ENCODE peak calls at places on chromosomes 5 and 9, in ten cellular contexts. K is NCI-H1417; Z is naive thymus-derived CD8-positive, alpha-beta T cell; A is stimulated activated CD4-positive, alpha-beta T cell treated with anti-CD3 and anti-CD28 coated beads, Interleukin-4, amount 100 ng/mL, for 48 hours; O is HepG2; V is GM06990; X is NCI-H1048; D is left lobe of liver; Q is activated CD8-positive, alpha-beta memory T cell treated with anti-CD3 and anti-CD28 coated beads for 24 hours; W is cardiac muscle cell. R is an unnamed sample.
A peak's percentile ranks its signal among the peaks of the same experiment; 100 is the strongest.

GRCh38 chr9:135992486-135993408 is 31.6 kb upstream of the UBAC1 start:
- DNase-seq in K (peak; percentile 49), Z (no peak), A (no peak), O (peak; percentile 81), V (peak; percentile 53), X (no peak), D (peak; percentile 82), Q (peak; percentile 76), W (peak; percentile 95), R (peak; percentile 83)

GRCh38 chr9:98118640-98119601 is at the start of gene TRIM14:
- DNase-seq in K (peak; percentile 10), Z (no peak), A (peak; percentile 60), O (peak; percentile 69), V (peak; percentile 81), X (peak; percentile 64), D (peak; percentile 81), Q (peak; percentile 87), W (peak; percentile 72), R (peak; percentile 41)

GRCh38 chr5:57412010-57412409 is 70.6 kb downstream of the ACTBL2 start:
- DNase-seq in K (no peak), Z (no peak), A (no peak), O (no peak), V (no peak), X (no peak), D (no peak), Q (no peak), W (peak; percentile 92), R (no peak)

GRCh38 chr5:5883562-5883961 is 461.1 kb downstream of the ICE1 start:
- DNase-seq in K (no peak), Z (no peak), A (no peak), O (no peak), V (no peak), X (no peak), D (no peak), Q (no peak), W (no peak), R (no peak)

GRCh38 chr5:146533260-146533857 is 17.4 kb upstream of the GPR151 start:
- DNase-seq in K (peak; percentile 74), Z (peak; percentile 84), A (peak; percentile 66), O (peak; percentile 66), V (peak; percentile 35), X (peak; percentile 29), D (peak; percentile 71), Q (peak; percentile 86), W (peak; percentile 70), R (peak; percentile 83)

GRCh38 chr9:136525841-136526499 is 19.9 kb downstream of the NOTCH1 start:
- DNase-seq in K (peak; percentile 15), Z (no peak), A (no peak), O (peak; percentile 68), V (no peak), X (no peak), D (no peak), Q (no peak), W (no peak), R (peak; percentile 59)

GRCh38 chr5:38695021-38695961 is 138.8 kb upstream of the LIFR start:
- DNase-seq in K (no peak), Z (no peak), A (no peak), O (no peak), V (no peak), X (no peak), D (no peak), Q (no peak), W (peak; percentile 57), R (peak; percentile 37)

GRCh38 chr5:95237324-95237723 is 47.6 kb downstream of the MCTP1 start:
- DNase-seq in K (no peak), Z (no peak), A (no peak), O (no peak), V (no peak), X (no peak), D (no peak), Q (no peak), W (no peak), R (no peak)

GRCh38 chr9:93007529-93008058 is 50.9 kb upstream of the SUSD3 start:
- DNase-seq in K (no peak), Z (no peak), A (no peak), O (no peak), V (no peak), X (no peak), D (peak; percentile 41), Q (peak; percentile 35), W (no peak), R (peak; percentile 22)

GRCh38 chr5:149823350-149823749 is 93.2 kb downstream of the PPARGC1B start:
- DNase-seq in K (no peak), Z (no peak), A (no peak), O (no peak), V (no peak), X (no peak), D (no peak), Q (no peak), W (no peak), R (no peak)

GRCh38 chr9:114357911-114358328 is 28.3 kb downstream of the ORM2 start:
- DNase-seq in K (no peak), Z (no peak), A (no peak), O (no peak), V (no peak), X (no peak), D (no peak), Q (no peak), W (no peak), R (no peak)

GRCh38 chr9:77999231-77999631 is 32.4 kb downstream of the GNAQ start:
- DNase-seq in K (no peak), Z (no peak), A (no peak), O (no peak), V (no peak), X (no peak), D (no peak), Q (no peak), W (peak; percentile 19), R (no peak)

GRCh38 chr9:36637491-36638270 is 65.0 kb downstream of the MELK start:
- DNase-seq in K (no peak), Z (no peak), A (no peak), O (no peak), V (no peak), X (no peak), D (no peak), Q (no peak), W (peak; percentile 36), R (no peak)

GRCh38 chr5:80989883-80990282 is 29.7 kb downstream of the RASGRF2 start:
- DNase-seq in K (no peak), Z (no peak), A (no peak), O (no peak), V (no peak), X (no peak), D (no peak), Q (no peak), W (no peak), R (no peak)

GRCh38 chr5:61999371-61999770 is 306.6 kb upstream of the KIF2A start:
- DNase-seq in K (no peak), Z (no peak), A (no peak), O (no peak), V (no peak), X (no peak), D (no peak), Q (no peak), W (no peak), R (no peak)

GRCh38 chr5:79581535-79581934 is 30.7 kb upstream of the TENT2 start:
- DNase-seq in K (no peak), Z (no peak), A (no peak), O (peak; percentile 96), V (no peak), X (no peak), D (no peak), Q (no peak), W (no peak), R (no peak)

GRCh38 chr5:111530298-111530740 is 18.0 kb upstream of the STARD4 start:
- DNase-seq in K (no peak), Z (peak; percentile 91), A (peak; percentile 70), O (peak; percentile 15), V (peak; percentile 36), X (no peak), D (peak; percentile 57), Q (peak; percentile 86), W (peak; percentile 93), R (peak; percentile 60)

GRCh38 chr5:151825445-151825844 is 53.7 kb downstream of the G3BP1 start:
- DNase-seq in K (peak; percentile 82), Z (no peak), A (no peak), O (peak; percentile 64), V (no peak), X (no peak), D (no peak), Q (no peak), W (peak; percentile 86), R (peak; percentile 79)

GRCh38 chr9:79377315-79377855 is 194.4 kb upstream of the TLE4 start:
- DNase-seq in K (no peak), Z (no peak), A (no peak), O (no peak), V (no peak), X (no peak), D (no peak), Q (no peak), W (no peak), R (no peak)

GRCh38 chr5:132446621-132447020 is 44.0 kb downstream of the IRF1 start:
- DNase-seq in K (no peak), Z (no peak), A (no peak), O (no peak), V (no peak), X (no peak), D (peak; percentile 86), Q (no peak), W (peak; percentile 94), R (peak; percentile 91)

GRCh38 chr5:9408964-9409363 is 136.9 kb downstream of the SEMA5A start:
- DNase-seq in K (no peak), Z (no peak), A (no peak), O (no peak), V (no peak), X (no peak), D (peak; percentile 61), Q (no peak), W (no peak), R (no peak)

GRCh38 chr5:169280286-169280685 is 20.7 kb downstream of the SLIT3 start:
- DNase-seq in K (no peak), Z (no peak), A (no peak), O (no peak), V (no peak), X (no peak), D (no peak), Q (no peak), W (peak; percentile 55), R (peak; percentile 57)

GRCh38 chr9:81686614-81687520 is 2.5 kb downstream of the TLE1 start:
- DNase-seq in K (peak; percentile 57), Z (no peak), A (no peak), O (peak; percentile 100), V (peak; percentile 24), X (peak; percentile 74), D (peak; percentile 92), Q (peak; percentile 68), W (peak; percentile 89), R (peak; percentile 93)

GRCh38 chr5:65394078-65394477 is 87.6 kb downstream of the ADAMTS6 start:
- DNase-seq in K (no peak), Z (no peak), A (no peak), O (peak; percentile 12), V (no peak), X (no peak), D (peak; percentile 86), Q (no peak), W (peak; percentile 97), R (no peak)

GRCh38 chr9:82890865-82891264 is 172.1 kb downstream of the RASEF start:
- DNase-seq in K (no peak), Z (no peak), A (no peak), O (no peak), V (no peak), X (no peak), D (no peak), Q (no peak), W (no peak), R (no peak)

GRCh38 chr9:110093417-110093816 is 114.5 kb downstream of the C9orf152 start:
- DNase-seq in K (no peak), Z (no peak), A (no peak), O (no peak), V (no peak), X (no peak), D (no peak), Q (no peak), W (no peak), R (no peak)

GRCh38 chr5:95727764-95728191 is 3.4 kb upstream of the RHOBTB3 start:
- DNase-seq in K (peak; percentile 82), Z (no peak), A (no peak), O (peak; percentile 18), V (peak; percentile 37), X (no peak), D (no peak), Q (no peak), W (peak; percentile 36), R (no peak)

GRCh38 chr9:4596165-4596922 is 65.8 kb upstream of the PLPP6 start:
- DNase-seq in K (no peak), Z (peak; percentile 86), A (no peak), O (no peak), V (peak; percentile 7), X (no peak), D (peak; percentile 81), Q (no peak), W (no peak), R (no peak)

R was measured in testis.